ENCODE peak calls at places on chromosomes 12 and 14, in six cellular contexts. V is CD8-positive, alpha-beta T cell; A is colonic mucosa; I is astrocyte; Z is endodermal cell; R is lower lobe of right lung. F is an unnamed sample.

GRCh38 chr14:92458136-92458958 is 55.2 kb upstream of the RIN3 start:
- DNase-seq in R (no peak), V (no peak), I (no peak), A (no peak), Z (no peak), F (no peak)

GRCh38 chr12:22684526-22685118 is 59.7 kb downstream of the ETNK1 start:
- DNase-seq in I (peak), Z (no peak), V (no peak), A (no peak), R (no peak), F (no peak)

GRCh38 chr14:89356496-89356895 is 60.5 kb downstream of the FOXN3 start:
- DNase-seq in Z (no peak), R (no peak), A (no peak), V (no peak), I (no peak), F (no peak)

GRCh38 chr14:92340938-92341337 is 18.0 kb downstream of the SLC24A4 start:
- DNase-seq in R (no peak), V (no peak), I (no peak), Z (no peak), A (no peak), F (no peak)

GRCh38 chr14:50230601-50231474 is 540 bp downstream of the SOS2 start:
- DNase-seq in A (peak), I (peak), R (peak), Z (peak), V (no peak), F (no peak)

GRCh38 chr12:92199846-92200576 is 54.4 kb upstream of the BTG1 start:
- DNase-seq in Z (no peak), R (no peak), A (no peak), V (no peak), I (no peak), F (no peak)

GRCh38 chr14:73237786-73238261 is 518 bp downstream of the PAPLN start:
- DNase-seq in Z (peak), R (no peak), A (no peak), V (no peak), I (no peak), F (no peak)

GRCh38 chr12:43338848-43339526 is 213.0 kb downstream of the ADAMTS20 start:
- DNase-seq in Z (peak), V (no peak), R (no peak), I (peak), A (no peak), F (no peak)

GRCh38 chr14:98138666-98139065 is 1133.3 kb downstream of the BCL11B start:
- DNase-seq in V (peak), R (no peak), Z (peak), I (no peak), A (peak), F (no peak)

DNA sequence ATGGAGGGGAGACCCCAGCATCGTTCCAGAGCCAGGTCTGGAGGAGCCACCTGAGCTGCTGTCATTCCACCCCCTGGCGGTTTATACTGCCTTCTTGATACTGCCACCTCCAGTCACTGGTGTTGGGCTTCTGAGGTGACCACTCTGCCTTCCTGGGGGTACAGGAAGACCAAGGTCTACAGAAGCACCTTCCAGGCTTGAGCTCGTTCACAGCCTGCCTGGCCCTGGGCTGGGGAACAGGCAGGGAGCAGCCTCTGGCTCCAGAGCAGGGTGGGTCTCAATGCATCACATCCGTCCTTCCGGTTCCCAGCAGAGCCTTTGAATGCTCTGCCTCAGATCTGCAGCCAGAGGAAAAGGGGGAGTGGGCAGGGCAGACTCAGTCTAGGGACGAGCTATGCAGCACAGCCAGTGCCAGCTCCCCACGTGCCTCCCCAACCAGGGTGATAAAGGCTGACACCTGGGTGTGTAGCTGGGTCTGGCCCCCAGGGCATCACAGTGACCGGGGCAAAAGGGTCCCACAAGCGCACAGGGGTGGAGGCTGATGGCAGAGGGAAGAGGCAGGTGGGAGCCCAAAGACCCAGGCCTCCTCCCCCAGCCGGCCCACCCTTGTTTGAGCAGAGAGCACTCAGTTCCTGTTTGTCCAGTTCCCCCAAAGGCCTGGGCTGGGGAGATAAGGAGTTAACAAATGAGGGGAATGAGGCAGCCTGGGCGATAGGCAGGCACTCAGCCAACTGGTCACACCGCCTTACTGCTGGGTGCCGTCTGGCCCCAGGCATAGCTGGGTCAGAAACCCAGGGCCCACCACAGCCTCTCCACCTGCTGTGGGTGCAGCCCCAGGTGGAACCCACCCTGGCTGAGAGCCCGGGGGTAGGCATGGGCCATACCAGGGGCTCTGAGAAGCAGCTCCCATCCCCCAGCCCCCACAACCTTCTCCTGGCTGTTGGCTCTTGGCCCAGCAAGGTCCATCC is 17.1 kb downstream of the DEGS2 start:
- DNase-seq in I (no peak), Z (no peak), V (no peak), R (no peak), A (peak), F (no peak)
- H3K4me3 ChIP-seq in I (no peak), Z (no peak), V (no peak), R (peak), A (no peak), F (no peak)

DNA sequence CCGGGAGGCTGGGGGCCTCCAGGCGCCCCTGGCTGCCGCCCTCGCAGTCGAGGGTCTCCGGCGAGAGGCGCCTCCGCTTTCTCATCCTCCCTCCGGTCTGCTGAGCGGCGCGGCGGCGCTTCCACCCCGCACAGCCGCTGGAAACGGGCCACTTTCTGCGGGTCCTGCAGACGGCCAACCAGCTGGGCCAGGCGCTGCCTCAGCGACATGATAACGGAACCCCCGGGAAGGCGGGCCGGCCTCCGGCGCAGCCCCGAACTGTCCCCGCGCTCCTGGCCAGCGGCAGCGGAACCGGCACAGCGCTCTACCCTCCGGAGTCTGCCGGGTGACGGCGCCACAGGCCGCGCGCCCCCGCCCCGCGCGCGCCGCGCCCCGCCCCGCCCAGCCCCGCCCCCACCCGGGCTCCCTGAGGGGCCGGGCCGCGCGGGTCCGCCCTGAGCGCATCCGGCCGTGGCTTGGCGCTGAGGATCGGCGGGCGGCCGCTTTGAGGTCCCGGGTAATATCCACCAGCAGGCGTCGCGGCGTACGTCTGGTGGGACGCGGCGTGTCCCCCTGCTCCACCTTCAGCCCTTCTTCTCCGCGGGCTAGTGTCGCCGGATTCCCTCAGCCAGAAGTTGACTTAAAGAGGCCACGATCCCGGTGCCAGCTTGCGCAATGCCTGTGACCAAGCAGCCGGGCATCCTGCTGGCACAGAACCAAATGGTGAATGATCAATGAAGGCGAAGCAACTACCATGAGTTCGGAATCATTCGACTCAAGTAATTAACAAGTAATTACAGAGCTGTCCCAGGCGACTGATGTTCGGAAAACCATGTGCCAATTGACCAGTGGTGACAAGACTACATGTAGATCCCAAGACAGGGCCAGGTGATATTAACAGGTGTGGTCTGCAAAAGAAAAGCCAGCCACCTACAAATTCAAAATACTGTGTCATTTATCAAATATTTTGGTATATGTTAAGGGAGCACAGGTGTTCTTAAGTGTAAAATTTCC is at the start of gene SGPP1:
- DNase-seq in Z (peak), V (peak), A (peak), R (peak), I (peak), F (no peak)
- TF ChIP-seq CTCF in Z (peak), V (no peak), A (no peak), R (peak), I (no peak), F (peak)

DNA sequence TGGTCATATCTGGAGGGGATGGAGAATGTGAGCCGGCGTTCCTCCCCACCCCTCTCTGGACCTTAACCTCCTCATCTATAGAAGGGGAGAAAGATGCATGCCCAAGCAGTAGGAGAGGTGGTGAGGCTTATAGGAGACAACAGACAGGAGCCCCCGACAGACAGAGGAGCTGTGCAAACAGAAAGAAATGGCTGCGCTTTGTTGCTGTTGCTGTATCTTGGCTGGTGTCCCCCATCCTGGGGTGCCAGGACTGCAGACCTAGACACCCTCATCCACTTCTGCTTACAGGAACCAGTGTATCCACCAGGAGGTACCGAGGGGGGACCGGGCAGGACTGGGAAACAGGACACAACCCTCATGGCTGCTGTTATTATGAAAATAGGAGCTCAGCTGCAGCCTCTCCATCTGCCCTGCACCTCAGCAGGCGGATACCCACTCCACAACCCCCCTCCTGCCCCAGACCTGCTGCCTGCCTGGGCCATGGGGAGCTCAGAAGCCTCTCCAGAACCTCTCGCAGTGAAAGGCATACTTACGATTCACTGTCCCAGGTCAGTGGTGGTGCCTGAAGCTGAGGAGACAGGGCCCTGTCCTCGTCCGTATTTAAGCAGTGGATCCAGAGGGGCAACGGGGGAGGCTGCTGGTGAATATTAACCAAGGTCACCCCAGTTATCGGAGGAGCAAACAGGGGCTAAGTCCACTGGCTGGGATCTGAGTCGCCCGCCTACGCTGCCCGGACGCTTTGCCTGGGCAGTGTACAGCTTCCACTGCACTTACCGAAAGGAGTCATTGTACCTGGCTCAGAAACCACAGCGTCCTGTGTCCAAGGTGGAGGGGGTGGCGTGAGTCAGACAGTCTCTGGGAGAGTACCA is at the start of gene SERPINA1:
- DNase-seq in V (no peak), A (no peak), R (peak), Z (peak), I (peak), F (no peak)
- H3K4me3 ChIP-seq in V (no peak), A (peak), R (peak), Z (no peak), I (no peak), F (no peak)

DNA sequence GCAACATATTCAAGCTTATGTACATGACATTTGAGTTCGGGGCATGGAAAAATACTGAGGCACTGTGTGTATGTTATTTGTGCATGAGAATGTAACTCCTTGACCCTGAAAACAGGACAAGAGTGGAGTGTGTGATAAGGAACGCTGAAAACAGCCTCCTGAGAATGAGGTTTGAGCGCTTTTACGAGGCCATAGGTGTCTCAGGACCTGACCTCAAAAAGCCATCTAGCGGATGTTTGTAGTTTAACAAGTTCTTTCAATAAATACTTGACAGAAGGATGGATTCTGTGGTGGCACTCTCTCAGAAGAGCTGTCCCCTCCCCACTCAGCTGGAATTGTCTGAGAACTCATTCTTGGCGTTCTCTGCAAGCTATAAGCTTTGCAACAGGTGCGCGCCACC is 350.5 kb upstream of the TMTC1 start:
- DNase-seq in V (no peak), I (no peak), A (no peak), R (no peak), Z (peak), F (no peak)
- TF ChIP-seq CTCF in V (no peak), I (no peak), A (no peak), R (no peak), Z (peak), F (no peak)

GRCh38 chr12:60290532-60290931 is 694.7 kb downstream of the SLC16A7 start:
- DNase-seq in V (no peak), R (no peak), Z (no peak), A (no peak), I (no peak), F (no peak)
- H3K4me3 ChIP-seq in V (no peak), R (no peak), Z (no peak), A (no peak), I (no peak), F (no peak)

GRCh38 chr12:27711312-27711682 is 665 bp downstream of the MRPS35 start:
- DNase-seq in I (no peak), Z (no peak), V (no peak), R (no peak), A (no peak), F (no peak)
- TF ChIP-seq CTCF in I (no peak), Z (no peak), V (no peak), R (no peak), A (no peak), F (no peak)

GRCh38 chr12:124153396-124153795 is 141.5 kb upstream of the RFLNA start:
- DNase-seq in A (no peak), V (no peak), I (no peak), Z (no peak), R (no peak), F (no peak)
- H3K4me3 ChIP-seq in A (no peak), V (no peak), I (no peak), Z (no peak), R (no peak), F (no peak)

GRCh38 chr14:64038857-64039542 is 186.2 kb downstream of the SYNE2 start:
- DNase-seq in I (no peak), V (no peak), R (no peak), A (no peak), Z (no peak), F (no peak)

GRCh38 chr14:64035143-64035542 is 182.3 kb downstream of the SYNE2 start:
- DNase-seq in R (no peak), A (no peak), Z (no peak), I (peak), V (no peak), F (peak)

GRCh38 chr14:64045091-64045490 is 192.3 kb downstream of the SYNE2 start:
- DNase-seq in A (no peak), Z (no peak), R (no peak), I (no peak), V (no peak), F (no peak)

DNA sequence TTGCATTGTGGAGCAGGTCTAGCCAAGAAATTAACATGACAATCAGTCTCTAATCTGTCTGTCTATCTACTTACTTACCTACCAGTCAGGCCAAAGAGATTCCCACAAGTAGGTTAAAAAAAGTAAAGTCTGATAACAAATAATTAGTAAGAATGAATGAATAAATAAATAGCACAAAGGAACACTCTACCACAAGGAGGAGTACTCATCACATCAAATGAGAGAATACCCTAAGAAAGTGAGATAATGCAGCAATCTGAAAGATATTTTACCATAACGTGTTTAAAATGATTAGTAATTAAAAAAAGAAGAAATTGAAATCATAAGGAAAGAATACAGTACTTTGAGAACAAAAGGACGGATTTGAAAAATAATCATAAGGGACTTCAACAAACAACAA is 187.2 kb downstream of the SYNE2 start:
- DNase-seq in Z (no peak), I (no peak), A (no peak), V (no peak), R (no peak), F (no peak)
- TF ChIP-seq CTCF in Z (peak), I (peak), A (no peak), V (no peak), R (no peak), F (peak)

GRCh38 chr14:64645220-64645891 is 58.9 kb upstream of the PLEKHG3 start:
- DNase-seq in A (no peak), V (no peak), Z (peak), I (peak), R (no peak), F (peak)

GRCh38 chr14:64643709-64644108 is 60.5 kb upstream of the PLEKHG3 start:
- DNase-seq in A (no peak), I (no peak), R (no peak), V (no peak), Z (no peak), F (no peak)

GRCh38 chr14:64644629-64645028 is 59.6 kb upstream of the PLEKHG3 start:
- DNase-seq in R (no peak), Z (no peak), V (no peak), I (no peak), A (no peak), F (no peak)

GRCh38 chr14:64649383-64649998 is 54.7 kb upstream of the PLEKHG3 start:
- DNase-seq in I (peak), Z (peak), R (no peak), V (no peak), A (no peak), F (no peak)

DNA sequence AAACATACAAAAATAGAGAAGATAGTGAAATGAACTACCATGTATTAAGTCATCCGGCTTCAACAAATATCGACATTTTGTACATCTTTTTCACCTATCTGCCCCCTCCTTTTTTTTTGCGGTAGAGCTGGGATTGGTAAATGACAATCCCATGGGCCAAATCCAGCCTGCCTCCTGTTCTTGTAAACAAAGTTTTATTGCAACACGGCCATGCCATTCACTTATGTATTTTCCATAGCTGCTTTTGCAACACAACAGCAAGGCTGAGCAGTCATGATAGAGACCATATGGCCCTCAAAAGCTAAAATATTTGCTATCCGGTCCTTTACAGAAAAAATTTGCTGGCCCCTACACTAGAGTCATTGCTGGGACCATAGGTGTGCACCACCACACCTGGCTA is 58.1 kb upstream of the PLEKHG3 start:
- DNase-seq in Z (no peak), R (no peak), A (no peak), I (no peak), V (no peak), F (no peak)
- H3K4me3 ChIP-seq in Z (peak), R (no peak), A (no peak), I (no peak), V (no peak), F (no peak)

GRCh38 chr12:121812320-121812871 is 8.6 kb downstream of the SETD1B start:
- DNase-seq in Z (peak), I (peak), R (peak), V (no peak), A (peak), F (no peak)
- TF ChIP-seq CTCF in Z (peak), I (no peak), R (peak), V (peak), A (peak), F (no peak)